ENCODE peak calls at places on chromosomes 11 and 22, in nine cellular contexts. K, D, Z, E, F, A, O, H and Q are unnamed samples.

GRCh38 chr22:20487715-20488114 is 7.9 kb downstream of the KLHL22 start:
- DNase-seq in K (no peak), D (no peak), Z (no peak), E (no peak), F (no peak), A (no peak), O (no peak), H (no peak), Q (no peak)

GRCh38 chr11:65428578-65429068 is 6.0 kb downstream of the NEAT1 start:
- DNase-seq in K (no peak), D (no peak), Z (no peak), E (no peak), F (no peak), A (no peak), O (peak), H (no peak), Q (no peak)

GRCh38 chr11:60625262-60625661 is 74.2 kb upstream of the MS4A8 start:
- DNase-seq in K (no peak), D (no peak), Z (no peak), E (no peak), F (no peak), A (no peak), O (no peak), H (peak), Q (peak)

GRCh38 chr22:29314074-29314473 is 1.4 kb downstream of the RASL10A start:
- DNase-seq in K (no peak), D (no peak), Z (no peak), E (no peak), F (no peak), A (no peak), O (no peak), H (no peak), Q (no peak)

GRCh38 chr11:115244314-115244713 is 259.9 kb downstream of the CADM1 start:
- DNase-seq in K (no peak), D (no peak), Z (no peak), E (no peak), F (no peak), A (no peak), O (no peak), H (no peak), Q (no peak)

GRCh38 chr22:32844251-32844650 is 42.7 kb downstream of the TIMP3 start:
- DNase-seq in K (no peak), D (no peak), Z (no peak), E (no peak), F (peak), A (no peak), O (no peak), H (no peak), Q (no peak)

GRCh38 chr22:42635531-42635930 is 4.9 kb downstream of the ATP5MGL start:
- DNase-seq in K (no peak), D (no peak), Z (peak), E (no peak), F (no peak), A (no peak), O (no peak), H (peak), Q (no peak)

GRCh38 chr11:47451990-47452389 is 3.1 kb upstream of the RAPSN start:
- DNase-seq in K (no peak), D (no peak), Z (no peak), E (no peak), F (no peak), A (no peak), O (no peak), H (no peak), Q (no peak)

GRCh38 chr11:61266602-61267001 is 25.6 kb downstream of the PGA5 start:
- DNase-seq in K (no peak), D (no peak), Z (no peak), E (no peak), F (no peak), A (no peak), O (no peak), H (no peak), Q (no peak)

GRCh38 chr22:36755316-36755715 is 20.6 kb downstream of the IFT27 start:
- DNase-seq in K (no peak), D (no peak), Z (no peak), E (no peak), F (no peak), A (no peak), O (no peak), H (no peak), Q (no peak)